ENCODE peak calls at places on chromosome 19, in five cellular contexts. One of them, this sample, is unnamed.
A peak's percentile ranks its signal among the peaks of the same experiment; 100 is the strongest.

GRCh38 chr19:22832031-22832762 is at the start of gene ZNF723:
- DNase-seq in left colon: no peak
- DNase-seq in GM19239: no peak
- DNase-seq in AG04449: no peak
- DNase-seq in cardiac fibroblast: no peak
- DNase-seq in this sample: no peak

GRCh38 chr19:3190470-3190770 is 4.7 kb downstream of the NCLN start:
- DNase-seq in left colon: no peak
- DNase-seq in GM19239: no peak
- DNase-seq in AG04449: no peak
- DNase-seq in cardiac fibroblast: no peak
- DNase-seq in this sample: no peak

GRCh38 chr19:5186293-5187050 is 154.1 kb downstream of the PTPRS start:
- DNase-seq in left colon: no peak
- DNase-seq in GM19239: no peak
- DNase-seq in AG04449: peak; percentile 44
- DNase-seq in cardiac fibroblast: peak; percentile 65
- DNase-seq in this sample: no peak

GRCh38 chr19:18543814-18544475 is 572 bp upstream of the FKBP8 start:
- DNase-seq in left colon: peak; percentile 82
- DNase-seq in GM19239: peak; percentile 78
- DNase-seq in AG04449: no peak
- DNase-seq in cardiac fibroblast: peak; percentile 77
- DNase-seq in this sample: peak; percentile 71

GRCh38 chr19:41415154-41415571 is 12.0 kb downstream of the B3GNT8 start:
- DNase-seq in left colon: no peak
- DNase-seq in GM19239: no peak
- DNase-seq in AG04449: no peak
- DNase-seq in cardiac fibroblast: no peak
- DNase-seq in this sample: no peak

GRCh38 chr19:56566904-56567273 is 379 bp upstream of the ZNF470 start:
- DNase-seq in left colon: peak; percentile 45
- DNase-seq in GM19239: peak; percentile 12
- DNase-seq in AG04449: no peak
- DNase-seq in cardiac fibroblast: peak; percentile 51
- DNase-seq in this sample: no peak

GRCh38 chr19:3450796-3451411 is 29.4 kb downstream of the SMIM24 start:
- DNase-seq in left colon: peak; percentile 75
- DNase-seq in GM19239: no peak
- DNase-seq in AG04449: peak; percentile 98
- DNase-seq in cardiac fibroblast: peak; percentile 100
- DNase-seq in this sample: no peak

GRCh38 chr19:40460185-40460584 is 5.4 kb downstream of the BLVRB start:
- DNase-seq in left colon: no peak
- DNase-seq in GM19239: no peak
- DNase-seq in AG04449: no peak
- DNase-seq in cardiac fibroblast: no peak
- DNase-seq in this sample: no peak

GRCh38 chr19:44874317-44874716 is 16.7 kb upstream of the TOMM40 start:
- DNase-seq in left colon: no peak
- DNase-seq in GM19239: no peak
- DNase-seq in AG04449: no peak
- DNase-seq in cardiac fibroblast: no peak
- DNase-seq in this sample: no peak

GRCh38 chr19:14474827-14475226 is 327 bp downstream of the PTGER1 start:
- DNase-seq in left colon: no peak
- DNase-seq in GM19239: no peak
- DNase-seq in AG04449: no peak
- DNase-seq in cardiac fibroblast: no peak
- DNase-seq in this sample: no peak

GRCh38 chr19:46714523-46715106 is 2.3 kb downstream of the PRKD2 start:
- DNase-seq in left colon: no peak
- DNase-seq in GM19239: peak; percentile 79
- DNase-seq in AG04449: no peak
- DNase-seq in cardiac fibroblast: no peak
- DNase-seq in this sample: peak; percentile 89

GRCh38 chr19:57779220-57779845 is 9.9 kb downstream of the ZNF586 start:
- DNase-seq in left colon: no peak
- DNase-seq in GM19239: no peak
- DNase-seq in AG04449: no peak
- DNase-seq in cardiac fibroblast: no peak
- DNase-seq in this sample: no peak

GRCh38 chr19:47243776-47244547 is 12.4 kb upstream of the CCDC9 start:
- DNase-seq in left colon: peak; percentile 93
- DNase-seq in GM19239: peak; percentile 92
- DNase-seq in AG04449: peak; percentile 77
- DNase-seq in cardiac fibroblast: peak; percentile 98
- DNase-seq in this sample: peak; percentile 94

GRCh38 chr19:4140237-4140711 is 13.2 kb upstream of the CREB3L3 start:
- DNase-seq in left colon: peak; percentile 67
- DNase-seq in GM19239: peak; percentile 75
- DNase-seq in AG04449: no peak
- DNase-seq in cardiac fibroblast: peak; percentile 77
- DNase-seq in this sample: peak; percentile 60

GRCh38 chr19:17089238-17089637 is 13.7 kb downstream of the MYO9B start:
- DNase-seq in left colon: no peak
- DNase-seq in GM19239: no peak
- DNase-seq in AG04449: no peak
- DNase-seq in cardiac fibroblast: peak; percentile 58
- DNase-seq in this sample: no peak

GRCh38 chr19:54169149-54169731 is 3.7 kb downstream of the TMC4 start:
- DNase-seq in left colon: no peak
- DNase-seq in GM19239: no peak
- DNase-seq in AG04449: no peak
- DNase-seq in cardiac fibroblast: no peak
- DNase-seq in this sample: no peak

GRCh38 chr19:4453232-4454179 is 4.1 kb downstream of the UBXN6 start:
- DNase-seq in left colon: no peak
- DNase-seq in GM19239: no peak
- DNase-seq in AG04449: no peak
- DNase-seq in cardiac fibroblast: no peak
- DNase-seq in this sample: peak; percentile 19

GRCh38 chr19:7850429-7850819 is 20.4 kb downstream of the EVI5L start:
- DNase-seq in left colon: peak; percentile 17
- DNase-seq in GM19239: no peak
- DNase-seq in AG04449: no peak
- DNase-seq in cardiac fibroblast: no peak
- DNase-seq in this sample: no peak

GRCh38 chr19:39599116-39599515 is 3.2 kb upstream of the LGALS13 start:
- DNase-seq in left colon: no peak
- DNase-seq in GM19239: peak; percentile 7
- DNase-seq in AG04449: no peak
- DNase-seq in cardiac fibroblast: peak; percentile 50
- DNase-seq in this sample: no peak

GRCh38 chr19:33416307-33417215 is 43.1 kb downstream of the CEBPG start:
- DNase-seq in left colon: peak; percentile 58
- DNase-seq in GM19239: peak; percentile 80
- DNase-seq in AG04449: no peak
- DNase-seq in cardiac fibroblast: peak; percentile 72
- DNase-seq in this sample: peak; percentile 85

GRCh38 chr19:40216777-40217026 is 1.5 kb downstream of the TTC9B start:
- DNase-seq in left colon: no peak
- DNase-seq in GM19239: no peak
- DNase-seq in AG04449: no peak
- DNase-seq in cardiac fibroblast: no peak
- DNase-seq in this sample: no peak

GRCh38 chr19:44553478-44554171 is 24.1 kb upstream of the CEACAM20 start:
- DNase-seq in left colon: no peak
- DNase-seq in GM19239: no peak
- DNase-seq in AG04449: no peak
- DNase-seq in cardiac fibroblast: peak; percentile 55
- DNase-seq in this sample: no peak

GRCh38 chr19:50358483-50359431 is 6.7 kb downstream of the NAPSA start:
- DNase-seq in left colon: no peak
- DNase-seq in GM19239: no peak
- DNase-seq in AG04449: no peak
- DNase-seq in cardiac fibroblast: peak; percentile 50
- DNase-seq in this sample: peak; percentile 77

GRCh38 chr19:18775586-18776287 is 15.4 kb downstream of the COMP start:
- DNase-seq in left colon: no peak
- DNase-seq in GM19239: no peak
- DNase-seq in AG04449: no peak
- DNase-seq in cardiac fibroblast: peak; percentile 69
- DNase-seq in this sample: no peak

GRCh38 chr19:5293607-5294089 is 47.0 kb downstream of the PTPRS start:
- DNase-seq in left colon: no peak
- DNase-seq in GM19239: no peak
- DNase-seq in AG04449: no peak
- DNase-seq in cardiac fibroblast: peak; percentile 10
- DNase-seq in this sample: no peak

GRCh38 chr19:16896098-16896912 is 7.5 kb downstream of the F2RL3 start:
- DNase-seq in left colon: no peak
- DNase-seq in GM19239: no peak
- DNase-seq in AG04449: no peak
- DNase-seq in cardiac fibroblast: no peak
- DNase-seq in this sample: no peak

GRCh38 chr19:45122832-45123231 is 29.9 kb downstream of the PPP1R37 start:
- DNase-seq in left colon: no peak
- DNase-seq in GM19239: no peak
- DNase-seq in AG04449: no peak
- DNase-seq in cardiac fibroblast: no peak
- DNase-seq in this sample: no peak

GRCh38 chr19:3024870-3025515 is 4.1 kb downstream of the TLE2 start:
- DNase-seq in left colon: no peak
- DNase-seq in GM19239: no peak
- DNase-seq in AG04449: no peak
- DNase-seq in cardiac fibroblast: no peak
- DNase-seq in this sample: no peak

GRCh38 chr19:46537136-46538097 is 41.8 kb upstream of the PNMA8B start:
- DNase-seq in left colon: no peak
- DNase-seq in GM19239: no peak
- DNase-seq in AG04449: no peak
- DNase-seq in cardiac fibroblast: peak; percentile 63
- DNase-seq in this sample: no peak

GRCh38 chr19:19279853-19280252 is 6.8 kb upstream of the TM6SF2 start:
- DNase-seq in left colon: no peak
- DNase-seq in GM19239: no peak
- DNase-seq in AG04449: no peak
- DNase-seq in cardiac fibroblast: no peak
- DNase-seq in this sample: no peak

GRCh38 chr19:19488041-19488874 is 27.1 kb downstream of the TSSK6 start:
- DNase-seq in left colon: peak; percentile 82
- DNase-seq in GM19239: no peak
- DNase-seq in AG04449: no peak
- DNase-seq in cardiac fibroblast: peak; percentile 27
- DNase-seq in this sample: no peak

GRCh38 chr19:6767357-6768235 is at the start of gene SH2D3A:
- DNase-seq in left colon: peak; percentile 96
- DNase-seq in GM19239: peak; percentile 75
- DNase-seq in AG04449: no peak
- DNase-seq in cardiac fibroblast: peak; percentile 37
- DNase-seq in this sample: peak; percentile 86

GRCh38 chr19:19464339-19465098 is 50.8 kb downstream of the TSSK6 start:
- DNase-seq in left colon: no peak
- DNase-seq in GM19239: no peak
- DNase-seq in AG04449: no peak
- DNase-seq in cardiac fibroblast: peak; percentile 75
- DNase-seq in this sample: no peak

GRCh38 chr19:57233207-57233606 is 2.4 kb downstream of the AURKC start:
- DNase-seq in left colon: no peak
- DNase-seq in GM19239: no peak
- DNase-seq in AG04449: no peak
- DNase-seq in cardiac fibroblast: no peak
- DNase-seq in this sample: no peak

GRCh38 chr19:38806371-38806770 is 6.4 kb downstream of the LGALS4 start:
- DNase-seq in left colon: no peak
- DNase-seq in GM19239: no peak
- DNase-seq in AG04449: no peak
- DNase-seq in cardiac fibroblast: no peak
- DNase-seq in this sample: no peak

GRCh38 chr19:58519087-58519354 is 589 bp downstream of the ZBTB45 start:
- DNase-seq in left colon: peak; percentile 70
- DNase-seq in GM19239: peak; percentile 41
- DNase-seq in AG04449: no peak
- DNase-seq in cardiac fibroblast: peak; percentile 77
- DNase-seq in this sample: no peak

GRCh38 chr19:17327654-17328516 is 6.8 kb downstream of the ANO8 start:
- DNase-seq in left colon: peak; percentile 91
- DNase-seq in GM19239: peak; percentile 85
- DNase-seq in AG04449: no peak
- DNase-seq in cardiac fibroblast: no peak
- DNase-seq in this sample: peak; percentile 77

GRCh38 chr19:41377977-41378707 is 1.8 kb downstream of the TMEM91 start:
- DNase-seq in left colon: no peak
- DNase-seq in GM19239: peak; percentile 65
- DNase-seq in AG04449: no peak
- DNase-seq in cardiac fibroblast: no peak
- DNase-seq in this sample: peak; percentile 48